ENCODE peak calls at places on chromosomes 12 and 14, in five cellular contexts. E is lung, G is transverse colon, F is DND-41, M is GM13976. L is an unnamed sample.

GRCh38 chr14:103097994-103098957 is 3.8 kb downstream of the EXOC3L4 start:
- DNase-seq in G (no peak), E (no peak), F (no peak), M (no peak), L (no peak)

GRCh38 chr12:133206390-133206789 is 25.1 kb downstream of the ZNF268 start:
- DNase-seq in G (no peak), M (no peak), E (no peak), F (no peak), L (no peak)

GRCh38 chr12:51269174-51270066 is 795 bp downstream of the SMAGP start:
- DNase-seq in M (peak), E (peak), F (peak), G (peak), L (peak)

GRCh38 chr12:91858186-91858585 is 287.5 kb downstream of the BTG1 start:
- DNase-seq in M (no peak), G (no peak), F (no peak), E (no peak), L (no peak)

GRCh38 chr14:34568803-34569202 is 29.3 kb upstream of the EAPP start:
- DNase-seq in E (no peak), G (no peak), F (no peak), M (no peak), L (no peak)

GRCh38 chr12:2959194-2959507 is at the start of gene TEAD4:
- DNase-seq in G (peak), F (no peak), M (peak), E (peak), L (peak)

GRCh38 chr14:97618917-97619690 is 821.9 kb downstream of the VRK1 start:
- DNase-seq in F (no peak), E (no peak), G (no peak), M (no peak), L (no peak)

GRCh38 chr14:54440870-54441868 is at the start of gene CNIH1:
- DNase-seq in G (peak), M (peak), F (peak), E (peak), L (peak)

GRCh38 chr12:122199484-122200355 is 3.8 kb upstream of the B3GNT4 start:
- DNase-seq in M (no peak), G (no peak), E (no peak), F (no peak), L (no peak)

GRCh38 chr14:102671410-102671809 is 79.0 kb downstream of the RCOR1 start:
- DNase-seq in E (no peak), G (no peak), M (no peak), F (no peak), L (no peak)

GRCh38 chr12:104866286-104866685 is 91.8 kb downstream of the SLC41A2 start:
- DNase-seq in G (no peak), M (no peak), E (no peak), F (no peak), L (no peak)

GRCh38 chr14:64035143-64035542 is 182.3 kb downstream of the SYNE2 start:
- DNase-seq in E (no peak), F (no peak), M (no peak), G (no peak), L (no peak)

GRCh38 chr12:14167005-14167628 is 185.7 kb upstream of the GRIN2B start:
- DNase-seq in M (peak), E (peak), F (peak), G (peak), L (peak)

GRCh38 chr14:96167224-96168148 is 37.2 kb upstream of the BDKRB2 start:
- DNase-seq in E (no peak), G (peak), M (no peak), F (no peak), L (no peak)

GRCh38 chr12:87427770-87428169 is 601.4 kb downstream of the C12orf50 start:
- DNase-seq in M (no peak), F (no peak), G (no peak), E (no peak), L (no peak)

GRCh38 chr12:18747960-18748359 is 10.0 kb downstream of the CAPZA3 start:
- DNase-seq in E (no peak), G (no peak), F (no peak), M (no peak), L (no peak)

GRCh38 chr12:62581288-62582064 is 114.8 kb downstream of the MON2 start:
- DNase-seq in G (no peak), E (no peak), M (peak), F (no peak), L (peak)

GRCh38 chr14:88505621-88506020 is 49.2 kb downstream of the PTPN21 start:
- DNase-seq in M (no peak), G (no peak), F (no peak), E (no peak), L (no peak)

GRCh38 chr12:112035219-112035765 is 22.1 kb downstream of the ERP29 start:
- DNase-seq in G (no peak), M (no peak), F (no peak), E (no peak), L (no peak)

GRCh38 chr14:89618309-89618708 is 201.3 kb upstream of the FOXN3 start:
- DNase-seq in F (no peak), M (no peak), E (no peak), G (peak), L (no peak)

GRCh38 chr12:2773199-2773875 is 21.4 kb upstream of the FKBP4 start:
- DNase-seq in F (no peak), M (no peak), E (no peak), G (no peak), L (no peak)

GRCh38 chr12:68070957-68071356 is 81.7 kb downstream of the IFNG-AS1 start:
- DNase-seq in G (no peak), F (no peak), E (no peak), M (no peak), L (no peak)

GRCh38 chr14:20682435-20683124 is 1.8 kb upstream of the RNASE4 start:
- DNase-seq in M (peak), E (peak), G (peak), F (peak), L (peak)

GRCh38 chr14:29274890-29275651 is 508.5 kb downstream of the FOXG1 start:
- DNase-seq in E (no peak), G (no peak), F (no peak), M (no peak), L (no peak)

GRCh38 chr12:124125472-124125871 is 152.5 kb downstream of the ZNF664 start:
- DNase-seq in F (no peak), G (no peak), E (no peak), M (peak), L (peak)

GRCh38 chr14:22370084-22370847 is 218.8 kb downstream of the DAD1 start:
- DNase-seq in F (no peak), E (peak), G (no peak), M (no peak), L (no peak)

GRCh38 chr12:130029151-130029550 is 125.3 kb upstream of the TMEM132D start:
- DNase-seq in E (no peak), F (no peak), G (no peak), M (no peak), L (no peak)

GRCh38 chr12:108630481-108631207 is 3.0 kb downstream of the SELPLG start:
- DNase-seq in M (no peak), E (no peak), G (no peak), F (peak), L (no peak)

GRCh38 chr12:107091989-107092641 is 1.2 kb downstream of the CRY1 start:
- DNase-seq in E (peak), F (peak), G (peak), M (peak), L (peak)

GRCh38 chr12:80946591-80946990 is 8.9 kb upstream of the LIN7A start:
- DNase-seq in M (no peak), F (no peak), G (no peak), E (no peak), L (no peak)
- TF ChIP-seq CTCF in M (no peak), F (no peak), G (peak), E (no peak), L (peak)

DNA sequence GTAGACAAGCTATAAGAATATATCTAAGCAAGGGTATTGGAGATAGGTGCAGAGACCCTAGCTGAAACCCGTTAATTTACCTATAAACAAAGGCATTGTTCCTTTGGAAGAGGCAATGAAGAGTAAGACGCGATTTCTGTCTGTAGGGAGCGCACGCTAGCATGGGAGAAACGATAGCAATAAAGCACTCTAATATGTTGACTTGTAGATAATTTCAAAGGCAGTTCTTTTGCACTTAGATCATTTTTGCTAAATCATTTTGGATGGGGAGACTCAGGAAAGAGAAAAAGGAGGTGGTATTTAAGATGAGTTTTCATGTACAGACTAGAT is 648 bp downstream of the CCDC77 start:
- DNase-seq in F (peak), E (no peak), M (no peak), G (no peak), L (no peak)
- TF ChIP-seq CTCF in F (peak), E (no peak), M (no peak), G (no peak), L (peak)

GRCh38 chr14:76761198-76761848 is at the start of gene VASH1:
- DNase-seq in F (no peak), E (peak), G (peak), M (peak), L (peak)
- TF ChIP-seq CTCF in F (no peak), E (no peak), G (no peak), M (no peak), L (no peak)

DNA sequence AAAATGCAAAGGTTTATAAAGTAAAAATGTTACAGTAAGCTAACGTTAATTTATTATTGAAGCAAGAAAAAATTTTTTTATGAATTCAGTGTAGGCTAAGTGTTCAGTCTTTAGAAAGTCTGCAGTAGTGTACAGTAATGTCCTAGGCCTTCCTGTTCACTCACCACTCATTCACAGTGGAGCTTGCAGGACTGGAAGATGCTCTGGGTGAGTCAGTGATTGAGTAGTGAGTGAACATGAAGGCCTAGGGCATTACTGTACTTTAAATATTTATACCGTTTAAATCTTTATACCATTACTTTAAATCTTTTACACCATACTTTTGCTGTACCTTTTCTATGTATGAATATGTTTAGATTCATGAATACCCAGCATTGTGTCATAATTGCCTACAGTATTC is 120.3 kb upstream of the SLC38A4 start:
- DNase-seq in M (no peak), E (no peak), F (no peak), G (no peak), L (no peak)
- TF ChIP-seq CTCF in M (no peak), E (no peak), F (no peak), G (no peak), L (no peak)

L was measured in GM13977.